ENCODE peak calls at places on chromosomes 6 and 20, in seven cellular contexts. O is CD8-positive, alpha-beta memory T cell; W is fibroblast of lung; H is ovary; E is CD8-positive, alpha-beta T cell; G is hepatocyte; D is SJSA1. S is an unnamed sample.

GRCh38 chr6:14452567-14453527 is 335.3 kb downstream of the CD83 start:
- DNase-seq in O (peak; percentile 56), W (peak; percentile 47), H (no peak), E (peak; percentile 27), G (no peak), D (no peak), S (no peak)

GRCh38 chr6:111565316-111566221 is 40.1 kb downstream of the TRAF3IP2 start:
- DNase-seq in O (no peak), W (no peak), H (no peak), E (no peak), G (peak; percentile 32), D (no peak), S (no peak)

GRCh38 chr20:24027229-24027628 is 38.6 kb upstream of the GGTLC1 start:
- DNase-seq in O (peak; percentile 86), W (no peak), H (no peak), E (peak; percentile 71), G (no peak), D (no peak), S (peak; percentile 54)

GRCh38 chr6:149913085-149913484 is 9.8 kb downstream of the RAET1G start:
- DNase-seq in O (no peak), W (no peak), H (no peak), E (no peak), G (no peak), D (no peak), S (no peak)

GRCh38 chr6:149210376-149210775 is 107.1 kb upstream of the TAB2 start:
- DNase-seq in O (no peak), W (peak; percentile 78), H (no peak), E (peak; percentile 11), G (peak; percentile 54), D (peak; percentile 75), S (no peak)

GRCh38 chr20:23446505-23446904 is 6.2 kb downstream of the CST11 start:
- DNase-seq in O (no peak), W (peak; percentile 48), H (peak; percentile 68), E (no peak), G (peak; percentile 40), D (peak; percentile 42), S (peak; percentile 47)

GRCh38 chr20:41475507-41475906 is 108.9 kb upstream of the EMILIN3 start:
- DNase-seq in O (no peak), W (peak; percentile 30), H (no peak), E (no peak), G (no peak), D (no peak), S (no peak)

GRCh38 chr6:14816106-14816864 is 429.6 kb upstream of the JARID2 start:
- DNase-seq in O (no peak), W (peak; percentile 65), H (no peak), E (no peak), G (no peak), D (no peak), S (no peak)

GRCh38 chr6:113381957-113382356 is 475.2 kb upstream of the MARCKS start:
- DNase-seq in O (no peak), W (peak; percentile 84), H (no peak), E (no peak), G (no peak), D (no peak), S (peak; percentile 37)

GRCh38 chr20:44247131-44247571 is at the start of gene GDAP1L1:
- DNase-seq in O (no peak), W (no peak), H (peak; percentile 56), E (no peak), G (peak; percentile 53), D (no peak), S (no peak)

GRCh38 chr20:60572991-60573390 is 614.8 kb downstream of the CDH26 start:
- DNase-seq in O (no peak), W (no peak), H (no peak), E (no peak), G (no peak), D (no peak), S (no peak)

GRCh38 chr6:84853901-84854300 is 89.5 kb upstream of the TBX18 start:
- DNase-seq in O (no peak), W (no peak), H (no peak), E (no peak), G (no peak), D (no peak), S (no peak)

GRCh38 chr6:125829433-125829832 is 38.7 kb downstream of the NCOA7 start:
- DNase-seq in O (no peak), W (no peak), H (no peak), E (no peak), G (no peak), D (no peak), S (no peak)

GRCh38 chr6:127459231-127459641 is at the start of gene KIAA0408:
- DNase-seq in O (no peak), W (peak; percentile 64), H (peak; percentile 67), E (no peak), G (peak; percentile 74), D (peak; percentile 44), S (peak; percentile 47)

GRCh38 chr6:109050447-109051102 is 44.1 kb downstream of the SESN1 start:
- DNase-seq in O (no peak), W (no peak), H (no peak), E (no peak), G (no peak), D (no peak), S (no peak)

GRCh38 chr6:157571269-157571668 is 190.3 kb downstream of the ZDHHC14 start:
- DNase-seq in O (no peak), W (no peak), H (no peak), E (no peak), G (no peak), D (no peak), S (no peak)

GRCh38 chr20:63884506-63885263 is 10.2 kb upstream of the DNAJC5 start:
- DNase-seq in O (no peak), W (no peak), H (no peak), E (no peak), G (no peak), D (no peak), S (peak; percentile 69)

GRCh38 chr20:16801919-16802651 is 53.9 kb downstream of the OTOR start:
- DNase-seq in O (peak; percentile 50), W (peak; percentile 38), H (peak; percentile 82), E (peak; percentile 48), G (peak; percentile 80), D (peak; percentile 30), S (peak; percentile 29)

GRCh38 chr6:102655823-102656222 is 1262.3 kb downstream of the GRIK2 start:
- DNase-seq in O (no peak), W (peak; percentile 9), H (no peak), E (no peak), G (no peak), D (no peak), S (no peak)

GRCh38 chr6:154995241-154996162 is at the start of gene TIAM2:
- DNase-seq in O (no peak), W (peak; percentile 35), H (no peak), E (no peak), G (peak; percentile 68), D (peak; percentile 83), S (peak; percentile 17)

GRCh38 chr6:137286926-137287325 is 67.7 kb upstream of the IFNGR1 start:
- DNase-seq in O (no peak), W (no peak), H (no peak), E (no peak), G (no peak), D (no peak), S (no peak)

GRCh38 chr6:157272866-157273755 is 50.2 kb downstream of the TMEM242 start:
- DNase-seq in O (peak; percentile 62), W (no peak), H (no peak), E (peak; percentile 32), G (no peak), D (no peak), S (no peak)

GRCh38 chr20:57087102-57087501 is 179.3 kb downstream of the BMP7 start:
- DNase-seq in O (no peak), W (no peak), H (no peak), E (no peak), G (no peak), D (no peak), S (no peak)

GRCh38 chr6:142918339-142919042 is 26.5 kb downstream of the HIVEP2 start:
- DNase-seq in O (no peak), W (peak; percentile 19), H (no peak), E (no peak), G (no peak), D (peak; percentile 34), S (no peak)

GRCh38 chr6:142915129-142915697 is 29.8 kb downstream of the HIVEP2 start:
- DNase-seq in O (peak; percentile 63), W (no peak), H (no peak), E (no peak), G (no peak), D (no peak), S (no peak)

GRCh38 chr6:142913511-142914047 is 31.4 kb downstream of the HIVEP2 start:
- DNase-seq in O (peak; percentile 84), W (no peak), H (no peak), E (peak; percentile 66), G (no peak), D (no peak), S (no peak)

GRCh38 chr6:142914371-142914770 is 30.6 kb downstream of the HIVEP2 start:
- DNase-seq in O (no peak), W (no peak), H (no peak), E (no peak), G (no peak), D (no peak), S (no peak)

GRCh38 chr6:142916881-142917280 is 28.1 kb downstream of the HIVEP2 start:
- DNase-seq in O (no peak), W (no peak), H (no peak), E (no peak), G (no peak), D (no peak), S (no peak)
- H3K4me1 ChIP-seq in O (peaks cover 66% of the 10 kb centered on the region), W (no peaks in the 10 kb centered on the region), H (no peaks in the 10 kb centered on the region), E (peaks cover 54% of the 10 kb centered on the region), G (no peaks in the 10 kb centered on the region), D (peaks cover 9% of the 10 kb centered on the region), S (peaks cover 22% of the 10 kb centered on the region)

DNA sequence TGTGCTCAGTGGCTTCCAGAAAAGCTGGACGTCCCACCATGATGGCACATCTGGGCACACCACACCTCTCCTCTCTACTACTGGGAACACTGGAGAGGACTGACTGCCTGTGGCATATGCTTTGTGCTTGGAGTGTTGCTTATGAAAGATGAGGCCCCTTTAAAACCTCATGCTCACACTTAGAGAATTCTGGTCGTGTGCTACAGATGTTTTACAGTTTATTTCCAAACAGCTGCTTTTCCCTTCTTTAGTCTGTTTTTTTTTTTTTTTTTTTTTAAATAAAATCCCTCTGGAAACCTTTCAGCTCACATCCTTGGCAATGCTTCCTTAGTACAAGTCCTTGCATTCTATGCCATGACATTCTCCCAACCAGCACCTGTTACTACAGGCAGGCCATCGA is 60.3 kb downstream of the BMP6 start:
- DNase-seq in O (no peak), W (no peak), H (no peak), E (no peak), G (no peak), D (no peak), S (no peak)
- H3K4me1 ChIP-seq in O (no peaks in the 10 kb centered on the region), W (no peaks in the 10 kb centered on the region), H (peaks cover 30% of the 10 kb centered on the region), E (no peaks in the 10 kb centered on the region), G (peaks cover 7% of the 10 kb centered on the region), D (no peaks in the 10 kb centered on the region), S (peaks cover 15% of the 10 kb centered on the region)

GRCh38 chr6:34485321-34486060 is 19.6 kb downstream of the PACSIN1 start:
- DNase-seq in O (no peak), W (no peak), H (peak; percentile 19), E (no peak), G (no peak), D (no peak), S (no peak)
- H3K4me1 ChIP-seq in O (peaks cover 28% of the 10 kb centered on the region), W (no peaks in the 10 kb centered on the region), H (no peaks in the 10 kb centered on the region), E (peaks cover 25% of the 10 kb centered on the region), G (no peaks in the 10 kb centered on the region), D (no peaks in the 10 kb centered on the region), S (no peaks in the 10 kb centered on the region)

DNA sequence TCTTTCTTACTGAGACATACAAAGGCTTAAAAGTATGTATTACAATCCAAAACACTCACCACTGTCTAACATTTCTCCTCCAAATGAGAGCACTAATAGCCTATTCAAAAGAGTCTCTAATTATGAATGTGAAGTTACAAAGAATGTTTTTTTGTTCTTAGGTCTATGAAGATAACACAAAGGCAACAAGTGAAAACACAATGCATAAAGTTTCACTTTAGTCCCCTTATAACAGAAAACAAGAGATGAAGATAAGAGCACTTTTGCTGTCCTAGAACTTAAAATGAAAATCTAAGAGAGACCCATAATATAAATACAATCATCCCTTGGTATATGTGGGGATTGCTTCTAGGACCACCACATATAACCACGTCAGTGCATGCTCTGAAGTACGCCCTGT is 25.6 kb downstream of the ITCH start:
- DNase-seq in O (no peak), W (no peak), H (no peak), E (no peak), G (no peak), D (no peak), S (no peak)
- H3K4me1 ChIP-seq in O (no peaks in the 10 kb centered on the region), W (peaks cover 12% of the 10 kb centered on the region), H (peaks cover 10% of the 10 kb centered on the region), E (peaks cover 5% of the 10 kb centered on the region), G (peaks cover 10% of the 10 kb centered on the region), D (peaks cover 48% of the 10 kb centered on the region), S (peaks cover 63% of the 10 kb centered on the region)

S was measured in left ventricle myocardium inferior.